ENCODE peak calls at places on chromosome 20, in ten cellular contexts. V is esophagus muscularis mucosa, D is breast epithelium, I is IMR-90, X is uterus, O is hepatocyte, N is tibial artery, H is aorta, Y is upper lobe of right lung, A is heart right ventricle. Z is an unnamed sample.
A peak's percentile ranks its signal among the peaks of the same experiment; 100 is the strongest.

GRCh38 chr20:43923322-43923721 is 8.7 kb downstream of the TOX2 start:
- DNase-seq in A (no peak), N (no peak), X (no peak), V (no peak), D (no peak), H (no peak), O (no peak), Y (peak; percentile 38), I (no peak), Z (no peak)

GRCh38 chr20:38812915-38813573 is 7.5 kb downstream of the PPP1R16B start:
- DNase-seq in D (no peak), O (no peak), I (no peak), Y (no peak), X (no peak), N (no peak), H (no peak), V (no peak), A (no peak), Z (no peak)

GRCh38 chr20:61954276-61955021 is 111.2 kb downstream of the TAF4 start:
- DNase-seq in N (no peak), H (no peak), Y (peak; percentile 49), D (no peak), V (no peak), I (no peak), A (no peak), X (no peak), O (no peak), Z (no peak)

GRCh38 chr20:13270211-13270610 is 49.1 kb downstream of the ISM1 start:
- DNase-seq in X (no peak), Y (no peak), D (no peak), N (no peak), H (no peak), V (no peak), I (no peak), O (no peak), A (no peak), Z (no peak)

GRCh38 chr20:7967199-7967844 is 27.1 kb upstream of the HAO1 start:
- DNase-seq in A (no peak), N (no peak), Y (no peak), D (peak; percentile 35), H (no peak), I (peak; percentile 6), O (no peak), X (no peak), V (no peak), Z (no peak)

GRCh38 chr20:22805970-22806369 is 221.6 kb upstream of the FOXA2 start:
- DNase-seq in D (no peak), X (no peak), O (no peak), Y (no peak), A (no peak), N (no peak), V (no peak), H (no peak), I (no peak), Z (no peak)

GRCh38 chr20:20501128-20501527 is 133.2 kb downstream of the INSM1 start:
- DNase-seq in I (no peak), A (no peak), Y (no peak), H (no peak), N (no peak), D (no peak), O (no peak), V (no peak), X (no peak), Z (no peak)

GRCh38 chr20:18639501-18639979 is 51.7 kb downstream of the DTD1 start:
- DNase-seq in X (no peak), N (no peak), H (no peak), A (no peak), D (no peak), I (no peak), O (no peak), Y (no peak), V (no peak), Z (no peak)

GRCh38 chr20:14860410-14860814 is 523.0 kb upstream of the FLRT3 start:
- DNase-seq in N (no peak), O (peak; percentile 12), D (no peak), X (peak; percentile 29), Y (no peak), H (no peak), V (no peak), I (no peak), A (no peak), Z (no peak)

GRCh38 chr20:62066339-62066982 is 780 bp upstream of the TAF4 start:
- DNase-seq in O (peak; percentile 76), D (peak; percentile 23), N (no peak), X (peak; percentile 39), A (peak; percentile 58), H (peak; percentile 65), Y (peak; percentile 81), V (no peak), I (no peak), Z (peak; percentile 71)

DNA sequence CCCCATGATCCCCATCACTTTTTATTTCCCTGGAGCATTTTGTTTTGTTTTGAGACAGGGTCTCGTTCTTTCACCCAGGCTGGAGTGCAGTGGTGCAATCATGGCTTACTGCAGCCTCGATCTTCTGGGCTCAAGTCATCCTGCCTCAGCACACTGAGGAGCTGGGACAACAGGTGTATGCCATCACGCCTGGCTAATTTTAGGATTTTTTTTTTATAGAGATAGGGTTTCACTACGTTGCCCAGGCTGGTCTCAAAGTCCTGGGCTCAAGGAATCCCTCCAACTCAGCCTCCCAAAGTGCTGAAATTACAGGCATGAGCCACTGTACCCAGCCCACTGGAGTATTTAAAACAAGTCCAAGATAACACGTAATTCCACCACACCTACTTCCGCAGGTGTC is 179.9 kb downstream of the PREX1 start:
- DNase-seq in N (no peak), D (no peak), V (no peak), X (no peak), H (no peak), I (no peak), Y (no peak), O (no peak), A (no peak), Z (no peak)
- H3K36me3 ChIP-seq in N (peaks cover 65% of the 10 kb centered on the region), D (peaks cover 2% of the 10 kb centered on the region), V (peaks cover 59% of the 10 kb centered on the region), X (no peaks in the 10 kb centered on the region), H (peaks cover 26% of the 10 kb centered on the region), I (no peaks in the 10 kb centered on the region), Y (peaks cover 76% of the 10 kb centered on the region), O (no peaks in the 10 kb centered on the region), A (peaks cover 15% of the 10 kb centered on the region), Z (no peaks in the 10 kb centered on the region)

GRCh38 chr20:31707994-31708744 is 14.5 kb downstream of the BCL2L1 start:
- DNase-seq in A (peak; percentile 42), N (peak; percentile 62), I (no peak), O (peak; percentile 64), D (peak; percentile 54), V (no peak), Y (peak; percentile 67), H (peak; percentile 73), X (no peak), Z (no peak)
- H3K27ac ChIP-seq in A (peak overlapping the region; percentile 36), N (peak overlapping the region; percentile 14), I (no peak overlapping the region), O (peak overlapping the region; percentile 99), D (peak overlapping the region; percentile 100), V (peak overlapping the region; percentile 53), Y (peak overlapping the region; percentile 31), H (no peak overlapping the region), X (peak overlapping the region; percentile 41), Z (no peak overlapping the region)

GRCh38 chr20:45946149-45946970 is 11.9 kb downstream of the PCIF1 start:
- DNase-seq in A (no peak), I (no peak), X (no peak), N (peak; percentile 91), O (peak; percentile 55), H (peak; percentile 79), D (peak; percentile 65), Y (peak; percentile 76), V (peak; percentile 95), Z (peak; percentile 78)

GRCh38 chr20:45948742-45949541 is 14.5 kb downstream of the PCIF1 start:
- DNase-seq in O (no peak), X (no peak), H (no peak), A (peak; percentile 11), V (no peak), I (no peak), D (no peak), Y (no peak), N (no peak), Z (no peak)

GRCh38 chr20:45949542-45950329 is 15.3 kb downstream of the PCIF1 start:
- DNase-seq in N (no peak), X (no peak), O (no peak), V (no peak), D (no peak), I (no peak), H (no peak), A (no peak), Y (no peak), Z (no peak)

GRCh38 chr20:45947110-45947866 is 12.8 kb downstream of the PCIF1 start:
- DNase-seq in I (no peak), V (no peak), Y (no peak), D (no peak), X (no peak), O (no peak), H (no peak), A (no peak), N (no peak), Z (no peak)

GRCh38 chr20:45948261-45948733 is 13.8 kb downstream of the PCIF1 start:
- DNase-seq in V (no peak), X (no peak), Y (no peak), A (no peak), N (no peak), I (no peak), H (no peak), O (no peak), D (no peak), Z (no peak)
- H3K36me3 ChIP-seq in V (peaks cover 98% of the 10 kb centered on the region), X (no peaks in the 10 kb centered on the region), Y (peaks cover 99% of the 10 kb centered on the region), A (peaks cover 57% of the 10 kb centered on the region), N (peaks cover 79% of the 10 kb centered on the region), I (peaks cover 93% of the 10 kb centered on the region), H (peaks cover 22% of the 10 kb centered on the region), O (no peaks in the 10 kb centered on the region), D (peaks cover 11% of the 10 kb centered on the region), Z (peaks cover 18% of the 10 kb centered on the region)

GRCh38 chr20:59001449-59002171 is 5.4 kb downstream of the CTSZ start:
- DNase-seq in H (no peak), O (no peak), D (no peak), N (no peak), A (no peak), Y (no peak), I (no peak), V (no peak), X (no peak), Z (peak; percentile 43)

GRCh38 chr20:59003836-59004492 is 3.1 kb downstream of the CTSZ start:
- DNase-seq in O (no peak), D (no peak), H (peak; percentile 34), Y (no peak), V (no peak), A (no peak), X (no peak), I (no peak), N (no peak), Z (peak; percentile 51)

GRCh38 chr20:59001068-59001448 is 6.0 kb downstream of the CTSZ start:
- DNase-seq in X (no peak), N (no peak), H (no peak), D (no peak), Y (no peak), A (no peak), I (no peak), O (no peak), V (no peak), Z (no peak)

GRCh38 chr20:59002874-59003399 is 4.1 kb downstream of the CTSZ start:
- DNase-seq in A (no peak), N (no peak), I (no peak), V (no peak), Y (no peak), H (peak; percentile 41), O (no peak), X (no peak), D (no peak), Z (no peak)

DNA sequence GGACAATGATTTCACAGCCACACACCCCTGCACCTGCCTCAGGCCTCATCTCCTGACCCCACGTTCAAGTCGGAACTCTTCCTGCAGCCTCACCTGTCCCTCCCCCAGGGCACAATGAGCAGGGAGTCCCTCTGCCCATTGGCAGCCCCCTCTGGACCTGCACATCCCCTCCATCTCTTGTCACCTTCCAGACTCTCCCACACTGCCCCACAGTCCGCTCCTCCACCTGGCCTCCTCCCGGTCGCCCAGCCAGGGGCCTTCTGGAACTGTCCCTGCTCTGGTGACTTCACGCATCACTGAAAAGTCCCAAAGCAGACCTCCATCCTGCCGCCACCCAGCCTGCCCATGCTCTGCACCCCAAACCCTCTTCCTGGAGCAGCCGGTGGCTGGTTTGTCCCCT is 4.7 kb downstream of the CTSZ start:
- DNase-seq in V (no peak), N (no peak), X (no peak), I (no peak), Y (no peak), A (no peak), O (no peak), D (no peak), H (no peak), Z (no peak)
- H3K27ac ChIP-seq in V (no peak overlapping the region), N (no peak overlapping the region), X (no peak overlapping the region), I (no peak overlapping the region), Y (no peak overlapping the region), A (no peak overlapping the region), O (no peak overlapping the region), D (peak overlapping the region; percentile 93), H (no peak overlapping the region), Z (no peak overlapping the region)

Z was measured in right lobe of liver.